ENCODE peak calls at places on chromosomes 13 and 19, in eight cellular contexts. D is activated T-cell treated with anti-CD3 and anti-CD28 coated beads, Interleukin-2, amount 50 U/mL, for 4 hours; X is mammary epithelial cell; B is M059J; O is thoracic aorta; N is left ventricle myocardium superior; W is HCT116; C is glutamatergic neuron. V is an unnamed sample.

GRCh38 chr13:45941261-45941660 is 89.7 kb upstream of the SIAH3 start:
- DNase-seq in D (no peak), X (no peak), B (peak), O (no peak), N (no peak), W (no peak), C (no peak), V (no peak)

GRCh38 chr19:14695471-14695870 is 5.6 kb downstream of the ZNF333 start:
- DNase-seq in D (no peak), X (no peak), B (no peak), O (no peak), N (no peak), W (no peak), C (no peak), V (no peak)

GRCh38 chr13:29713841-29714240 is 118.4 kb upstream of the SLC7A1 start:
- DNase-seq in D (no peak), X (peak), B (no peak), O (no peak), N (no peak), W (peak), C (no peak), V (no peak)

GRCh38 chr19:52942371-52943133 is 19.3 kb upstream of the ZNF888 start:
- DNase-seq in D (peak), X (peak), B (peak), O (peak), N (peak), W (peak), C (peak), V (peak)

GRCh38 chr13:46621133-46621532 is 68.2 kb downstream of the LRCH1 start:
- DNase-seq in D (no peak), X (no peak), B (no peak), O (no peak), N (no peak), W (no peak), C (no peak), V (no peak)

GRCh38 chr13:71378992-71379905 is 487.8 kb downstream of the DACH1 start:
- DNase-seq in D (no peak), X (peak), B (no peak), O (no peak), N (no peak), W (no peak), C (no peak), V (no peak)

GRCh38 chr19:7628589-7629311 is 595 bp downstream of the XAB2 start:
- DNase-seq in D (no peak), X (no peak), B (no peak), O (no peak), N (no peak), W (no peak), C (no peak), V (no peak)

GRCh38 chr19:28403698-28404099 is 809.3 kb downstream of the UQCRFS1 start:
- DNase-seq in D (no peak), X (no peak), B (no peak), O (no peak), N (no peak), W (no peak), C (no peak), V (no peak)

GRCh38 chr19:52689804-52690394 is 44.9 kb downstream of the ZNF611 start:
- DNase-seq in D (peak), X (no peak), B (peak), O (peak), N (peak), W (no peak), C (peak), V (no peak)

GRCh38 chr19:14385492-14385891 is 4.2 kb downstream of the ADGRE5 start:
- DNase-seq in D (no peak), X (no peak), B (no peak), O (no peak), N (no peak), W (no peak), C (no peak), V (no peak)

GRCh38 chr19:35264281-35265125 is 4.3 kb upstream of the USF2 start:
- DNase-seq in D (no peak), X (no peak), B (no peak), O (no peak), N (peak), W (no peak), C (no peak), V (no peak)

GRCh38 chr19:38478273-38478971 is 44.9 kb downstream of the RYR1 start:
- DNase-seq in D (no peak), X (no peak), B (peak), O (no peak), N (no peak), W (peak), C (no peak), V (no peak)

GRCh38 chr13:48138270-48138669 is 43.4 kb upstream of the MED4 start:
- DNase-seq in D (no peak), X (no peak), B (no peak), O (no peak), N (no peak), W (no peak), C (no peak), V (no peak)

GRCh38 chr19:54160182-54160811 is 776 bp upstream of the LENG1 start:
- DNase-seq in D (no peak), X (peak), B (peak), O (no peak), N (no peak), W (no peak), C (no peak), V (no peak)

GRCh38 chr13:49681837-49682236 is 9.4 kb downstream of the EBPL start:
- DNase-seq in D (no peak), X (peak), B (peak), O (no peak), N (no peak), W (no peak), C (peak), V (no peak)

GRCh38 chr19:35868172-35868822 is at the start of gene APLP1:
- DNase-seq in D (peak), X (no peak), B (peak), O (no peak), N (peak), W (no peak), C (peak), V (peak)

GRCh38 chr19:3580156-3580955 is 4.9 kb upstream of the GIPC3 start:
- DNase-seq in D (no peak), X (peak), B (peak), O (no peak), N (no peak), W (no peak), C (no peak), V (no peak)

GRCh38 chr13:74135306-74136088 is 1.3 kb upstream of the KLF12 start:
- DNase-seq in D (peak), X (peak), B (peak), O (peak), N (peak), W (no peak), C (peak), V (peak)

GRCh38 chr19:6035026-6035425 is 57.1 kb upstream of the RANBP3 start:
- DNase-seq in D (no peak), X (no peak), B (no peak), O (no peak), N (no peak), W (no peak), C (no peak), V (no peak)

GRCh38 chr19:22617614-22618325 is 16.4 kb upstream of the ZNF492 start:
- DNase-seq in D (no peak), X (no peak), B (no peak), O (no peak), N (peak), W (no peak), C (no peak), V (no peak)

GRCh38 chr13:71759506-71760225 is 107.3 kb downstream of the DACH1 start:
- DNase-seq in D (no peak), X (no peak), B (no peak), O (no peak), N (no peak), W (no peak), C (no peak), V (no peak)

GRCh38 chr19:46691104-46691503 is 25.8 kb downstream of the PRKD2 start:
- DNase-seq in D (no peak), X (no peak), B (no peak), O (no peak), N (no peak), W (no peak), C (no peak), V (no peak)

GRCh38 chr13:32456591-32456990 is 28.7 kb upstream of the N4BP2L1 start:
- DNase-seq in D (no peak), X (no peak), B (no peak), O (no peak), N (no peak), W (no peak), C (no peak), V (no peak)

GRCh38 chr19:10089801-10090375 is 3.8 kb downstream of the SHFL start:
- DNase-seq in D (no peak), X (no peak), B (no peak), O (no peak), N (no peak), W (no peak), C (no peak), V (no peak)

GRCh38 chr19:899363-900301 is 6.3 kb downstream of the RNU6-9 start:
- DNase-seq in D (no peak), X (no peak), B (no peak), O (no peak), N (no peak), W (no peak), C (no peak), V (no peak)

GRCh38 chr13:48749144-48749543 is 95.4 kb downstream of the CYSLTR2 start:
- DNase-seq in D (no peak), X (peak), B (peak), O (no peak), N (no peak), W (no peak), C (no peak), V (no peak)

GRCh38 chr19:30070198-30070969 is 128.3 kb downstream of the URI1 start:
- DNase-seq in D (no peak), X (no peak), B (no peak), O (no peak), N (no peak), W (no peak), C (peak), V (no peak)

GRCh38 chr19:54094601-54095000 is 6.0 kb downstream of the OSCAR start:
- DNase-seq in D (no peak), X (no peak), B (no peak), O (no peak), N (no peak), W (no peak), C (no peak), V (no peak)

GRCh38 chr19:45423589-45424190 is at the start of gene ERCC1:
- DNase-seq in D (peak), X (peak), B (peak), O (peak), N (peak), W (peak), C (peak), V (peak)

GRCh38 chr13:43567608-43568007 is 219.2 kb downstream of the ENOX1 start:
- DNase-seq in D (no peak), X (peak), B (peak), O (no peak), N (no peak), W (no peak), C (no peak), V (no peak)

GRCh38 chr13:33678906-33679657 is 138.9 kb upstream of the RFC3 start:
- DNase-seq in D (peak), X (peak), B (peak), O (peak), N (peak), W (no peak), C (no peak), V (no peak)

GRCh38 chr13:100694722-100695644 is 20.4 kb upstream of the TMTC4 start:
- DNase-seq in D (no peak), X (peak), B (peak), O (no peak), N (peak), W (peak), C (peak), V (peak)

GRCh38 chr13:98267080-98267912 is 90.2 kb upstream of the RNF113B start:
- DNase-seq in D (no peak), X (peak), B (no peak), O (no peak), N (no peak), W (no peak), C (no peak), V (no peak)

GRCh38 chr19:1223018-1223855 is 14.6 kb downstream of the CBARP start:
- DNase-seq in D (no peak), X (no peak), B (peak), O (no peak), N (peak), W (no peak), C (peak), V (no peak)

GRCh38 chr19:16901491-16902175 is 12.8 kb downstream of the F2RL3 start:
- DNase-seq in D (no peak), X (no peak), B (no peak), O (no peak), N (no peak), W (no peak), C (no peak), V (no peak)

GRCh38 chr19:5261151-5261890 is 79.3 kb downstream of the PTPRS start:
- DNase-seq in D (no peak), X (peak), B (no peak), O (no peak), N (no peak), W (no peak), C (no peak), V (no peak)